ENCODE peak calls at places on chromosomes 7 and 10, in eight cellular contexts. K is mucosa of gallbladder; X is fibroblast of the aortic adventitia; Q is NCI-H748 treated with DMSO at 0.1 percent for 48 hours; A is NCI-H1417; V is central memory CD4-positive, alpha-beta T cell; F is non-pigmented ciliary epithelial cell; H is stimulated activated CD4-positive, alpha-beta T cell treated with anti-CD3 and anti-CD28 coated beads, Interleukin-15, amount 100 ng/mL, for 48 hours. J is an unnamed sample.

GRCh38 chr10:77602913-77603528 is 34.6 kb downstream of the KCNMA1 start:
- DNase-seq in V (no peak), Q (no peak), A (no peak), F (no peak), X (no peak), K (no peak), H (no peak), J (no peak)

GRCh38 chr10:69004821-69005220 is 16.2 kb downstream of the KIFBP start:
- DNase-seq in H (no peak), Q (no peak), X (peak; percentile 84), A (no peak), F (no peak), K (no peak), V (peak; percentile 61), J (peak; percentile 62)

GRCh38 chr7:26534649-26535482 is 243.2 kb downstream of the SNX10 start:
- DNase-seq in F (no peak), X (no peak), Q (peak; percentile 99), A (peak; percentile 80), H (no peak), V (no peak), K (no peak), J (no peak)

GRCh38 chr10:43595739-43596298 is 10.4 kb upstream of the ZNF485 start:
- DNase-seq in K (no peak), H (no peak), V (peak; percentile 3), X (no peak), Q (no peak), F (no peak), A (no peak), J (no peak)

GRCh38 chr10:124646483-124647352 is 97.5 kb downstream of the FAM53B start:
- DNase-seq in H (no peak), F (peak; percentile 35), X (peak; percentile 93), K (peak; percentile 80), V (no peak), Q (no peak), A (no peak), J (peak; percentile 7)

GRCh38 chr10:117502421-117503169 is 40.0 kb upstream of the EMX2 start:
- DNase-seq in Q (no peak), F (no peak), V (no peak), K (no peak), H (no peak), X (no peak), A (no peak), J (no peak)

GRCh38 chr10:60367431-60367830 is 22.2 kb downstream of the ANK3 start:
- DNase-seq in K (no peak), X (peak; percentile 49), F (no peak), Q (no peak), A (no peak), V (no peak), H (no peak), J (no peak)

GRCh38 chr7:156353352-156353751 is 287.2 kb upstream of the RNF32 start:
- DNase-seq in Q (no peak), X (no peak), H (no peak), F (no peak), V (no peak), K (no peak), A (no peak), J (no peak)

GRCh38 chr7:24304494-24305095 is 20.6 kb downstream of the NPY start:
- DNase-seq in K (no peak), V (no peak), A (peak; percentile 76), Q (no peak), H (no peak), F (no peak), X (no peak), J (no peak)

GRCh38 chr10:129938460-129938859 is 25.6 kb downstream of the EBF3 start:
- DNase-seq in X (no peak), H (no peak), Q (no peak), F (no peak), V (no peak), A (no peak), K (no peak), J (no peak)

GRCh38 chr7:68547794-68548193 is 1050.5 kb upstream of the AUTS2 start:
- DNase-seq in V (no peak), F (no peak), X (no peak), Q (peak; percentile 88), K (no peak), H (no peak), A (peak; percentile 73), J (no peak)

GRCh38 chr10:71708301-71708703 is 11.3 kb downstream of the C10orf105 start:
- DNase-seq in F (no peak), H (no peak), V (peak; percentile 50), Q (no peak), X (peak; percentile 40), A (peak; percentile 13), K (peak; percentile 57), J (peak; percentile 51)

GRCh38 chr10:71134732-71135211 is 77.6 kb upstream of the UNC5B start:
- DNase-seq in Q (no peak), F (no peak), V (no peak), K (peak; percentile 8), H (no peak), A (peak; percentile 5), X (no peak), J (no peak)

GRCh38 chr10:110486680-110487410 is 10.9 kb upstream of the DUSP5 start:
- DNase-seq in X (no peak), Q (no peak), K (no peak), F (no peak), A (no peak), H (no peak), V (no peak), J (no peak)

GRCh38 chr10:78829570-78829969 is 239.2 kb upstream of the ZMIZ1 start:
- DNase-seq in X (peak; percentile 51), V (no peak), F (no peak), A (no peak), Q (no peak), H (no peak), K (no peak), J (no peak)

GRCh38 chr10:124648738-124649137 is 95.4 kb downstream of the FAM53B start:
- DNase-seq in Q (no peak), F (peak; percentile 65), K (peak; percentile 70), H (no peak), V (peak; percentile 69), X (peak; percentile 64), A (peak; percentile 82), J (peak; percentile 83)

GRCh38 chr10:128031216-128031615 is 95.0 kb downstream of the MKI67 start:
- DNase-seq in Q (no peak), H (no peak), A (no peak), X (no peak), K (no peak), V (no peak), F (no peak), J (no peak)

GRCh38 chr10:101671453-101671852 is 23.5 kb downstream of the FBXW4 start:
- DNase-seq in F (no peak), V (no peak), X (no peak), A (no peak), K (no peak), Q (no peak), H (no peak), J (no peak)

GRCh38 chr10:43865275-43866135 is 216.8 kb upstream of the ZNF32 start:
- DNase-seq in Q (no peak), F (no peak), H (no peak), K (no peak), V (no peak), X (peak; percentile 46), A (no peak), J (no peak)